ENCODE peak calls at places on chromosomes 3 and 15, in five cellular contexts. Z, Q, Y, H and K are unnamed samples. For H3K36me3, the result is how much of the 10 kb centered on the place peaks cover.

GRCh38 chr3:12719541-12719940 is 39.5 kb downstream of the TMEM40 start:
- DNase-seq in Z (no peak), Q (no peak), Y (no peak), H (no peak), K (no peak)

GRCh38 chr3:139520028-139520737 is 19.4 kb downstream of the RBP1 start:
- DNase-seq in Z (no peak), Q (peak), Y (peak), H (no peak), K (no peak)

GRCh38 chr3:71225951-71226564 is 357.5 kb downstream of the FOXP1 start:
- DNase-seq in Z (no peak), Q (no peak), Y (no peak), H (no peak), K (no peak)

GRCh38 chr3:9770276-9770812 is 597 bp upstream of the CAMK1 start:
- DNase-seq in Z (peak), Q (no peak), Y (no peak), H (peak), K (peak)

GRCh38 chr3:119173325-119173724 is at the start of gene UPK1B:
- DNase-seq in Z (no peak), Q (no peak), Y (no peak), H (no peak), K (no peak)

GRCh38 chr15:70827721-70828120 is 26.2 kb downstream of the LARP6 start:
- DNase-seq in Z (no peak), Q (no peak), Y (no peak), H (no peak), K (no peak)

GRCh38 chr3:27312044-27312668 is 57.0 kb downstream of the NEK10 start:
- DNase-seq in Z (no peak), Q (peak), Y (peak), H (no peak), K (no peak)

GRCh38 chr15:98751767-98752166 is 103.4 kb downstream of the IGF1R start:
- DNase-seq in Z (no peak), Q (no peak), Y (no peak), H (no peak), K (no peak)

GRCh38 chr3:65170357-65171090 is 482.7 kb upstream of the ADAMTS9 start:
- DNase-seq in Z (peak), Q (peak), Y (peak), H (peak), K (peak)

GRCh38 chr15:71889947-71890346 is 79.6 kb downstream of the NR2E3 start:
- DNase-seq in Z (no peak), Q (no peak), Y (no peak), H (no peak), K (no peak)

GRCh38 chr15:34721802-34722795 is 32.7 kb downstream of the GJD2 start:
- DNase-seq in Z (peak), Q (peak), Y (peak), H (no peak), K (no peak)

GRCh38 chr3:108296239-108296638 is at the start of gene HHLA2:
- DNase-seq in Z (no peak), Q (peak), Y (no peak), H (no peak), K (no peak)

GRCh38 chr3:108239082-108239481 is 16.9 kb upstream of the IFT57 start:
- DNase-seq in Z (no peak), Q (no peak), Y (no peak), H (no peak), K (no peak)

GRCh38 chr3:53939081-53939582 is 47.5 kb upstream of the SELENOK start:
- DNase-seq in Z (no peak), Q (no peak), Y (no peak), H (no peak), K (no peak)

GRCh38 chr3:149638401-149639092 is 19.3 kb downstream of the WWTR1 start:
- DNase-seq in Z (no peak), Q (peak), Y (no peak), H (no peak), K (no peak)

GRCh38 chr3:43218156-43218555 is 68.2 kb upstream of the SNRK start:
- DNase-seq in Z (no peak), Q (no peak), Y (no peak), H (no peak), K (no peak)

GRCh38 chr3:4719011-4719649 is 226.0 kb downstream of the ITPR1 start:
- DNase-seq in Z (no peak), Q (no peak), Y (no peak), H (no peak), K (no peak)

GRCh38 chr3:159776779-159777178 is 211.9 kb upstream of the IL12A start:
- DNase-seq in Z (no peak), Q (no peak), Y (no peak), H (no peak), K (no peak)

GRCh38 chr15:67783303-67783702 is 42.0 kb upstream of the SKOR1 start:
- DNase-seq in Z (no peak), Q (no peak), Y (no peak), H (no peak), K (no peak)

GRCh38 chr3:79086514-79086913 is 681.3 kb downstream of the ROBO1 start:
- DNase-seq in Z (peak), Q (peak), Y (peak), H (peak), K (no peak)

GRCh38 chr15:62850791-62851291 is 191.7 kb upstream of the TPM1 start:
- DNase-seq in Z (no peak), Q (peak), Y (peak), H (no peak), K (no peak)

GRCh38 chr3:135987647-135988046 is 22.1 kb downstream of the PPP2R3A start:
- DNase-seq in Z (no peak), Q (no peak), Y (no peak), H (no peak), K (no peak)

GRCh38 chr3:152466784-152467183 is 198.1 kb downstream of the MBNL1 start:
- DNase-seq in Z (no peak), Q (no peak), Y (peak), H (no peak), K (no peak)

GRCh38 chr15:40782609-40783227 is 12.9 kb downstream of the C15orf62 start:
- DNase-seq in Z (peak), Q (peak), Y (no peak), H (no peak), K (peak)

GRCh38 chr15:63971427-63971805 is 74.9 kb downstream of the DAPK2 start:
- DNase-seq in Z (no peak), Q (no peak), Y (no peak), H (no peak), K (no peak)

GRCh38 chr3:178310833-178311380 is 225.3 kb upstream of the KCNMB2 start:
- DNase-seq in Z (no peak), Q (no peak), Y (no peak), H (no peak), K (no peak)

GRCh38 chr15:26864664-26865191 is 2.1 kb upstream of the GABRA5 start:
- DNase-seq in Z (no peak), Q (peak), Y (peak), H (no peak), K (no peak)

GRCh38 chr15:70466895-70467529 is 296.3 kb downstream of the UACA start:
- DNase-seq in Z (peak), Q (peak), Y (peak), H (peak), K (no peak)

GRCh38 chr15:78059110-78059839 is 18.2 kb downstream of the TBC1D2B start:
- DNase-seq in Z (no peak), Q (no peak), Y (no peak), H (no peak), K (no peak)

GRCh38 chr3:47527952-47528718 is 14.6 kb upstream of the ELP6 start:
- DNase-seq in Z (no peak), Q (peak), Y (no peak), H (no peak), K (no peak)

GRCh38 chr3:24598691-24599090 is 104.0 kb upstream of the THRB start:
- DNase-seq in Z (no peak), Q (peak), Y (peak), H (no peak), K (no peak)

GRCh38 chr15:87863152-87863551 is 393.4 kb downstream of the NTRK3 start:
- DNase-seq in Z (no peak), Q (no peak), Y (no peak), H (no peak), K (no peak)

GRCh38 chr3:27025718-27026117 is 343.5 kb downstream of the NEK10 start:
- DNase-seq in Z (no peak), Q (no peak), Y (no peak), H (no peak), K (no peak)

GRCh38 chr3:128226794-128227399 is 73.6 kb downstream of the EEFSEC start:
- DNase-seq in Z (no peak), Q (peak), Y (peak), H (no peak), K (no peak)

GRCh38 chr15:65028921-65029735 is at the start of gene MTFMT:
- DNase-seq in Z (peak), Q (peak), Y (peak), H (peak), K (peak)

GRCh38 chr3:23004971-23005370 is 198.2 kb upstream of the UBE2E2 start:
- DNase-seq in Z (no peak), Q (peak), Y (peak), H (no peak), K (no peak)

GRCh38 chr3:69762790-69763229 is 23.5 kb downstream of the MITF start:
- DNase-seq in Z (no peak), Q (no peak), Y (no peak), H (no peak), K (no peak)

GRCh38 chr15:52144656-52145055 is 32.1 kb upstream of the BCL2L10 start:
- DNase-seq in Z (no peak), Q (peak), Y (peak), H (no peak), K (no peak)

GRCh38 chr15:69480932-69481331 is 28.3 kb downstream of the RPLP1 start:
- DNase-seq in Z (no peak), Q (no peak), Y (no peak), H (no peak), K (no peak)

GRCh38 chr15:58903232-58903631 is 30.2 kb downstream of the SLTM start:
- DNase-seq in Z (no peak), Q (no peak), Y (peak), H (no peak), K (no peak)

GRCh38 chr15:58898150-58898680 is 35.3 kb downstream of the SLTM start:
- DNase-seq in Z (no peak), Q (no peak), Y (no peak), H (no peak), K (no peak)

GRCh38 chr15:58900628-58901027 is 32.9 kb downstream of the SLTM start:
- DNase-seq in Z (no peak), Q (no peak), Y (no peak), H (no peak), K (no peak)
- H3K36me3 ChIP-seq in Z (half or more), Q (under half), Y (under half), H (under half), K (under half)

DNA sequence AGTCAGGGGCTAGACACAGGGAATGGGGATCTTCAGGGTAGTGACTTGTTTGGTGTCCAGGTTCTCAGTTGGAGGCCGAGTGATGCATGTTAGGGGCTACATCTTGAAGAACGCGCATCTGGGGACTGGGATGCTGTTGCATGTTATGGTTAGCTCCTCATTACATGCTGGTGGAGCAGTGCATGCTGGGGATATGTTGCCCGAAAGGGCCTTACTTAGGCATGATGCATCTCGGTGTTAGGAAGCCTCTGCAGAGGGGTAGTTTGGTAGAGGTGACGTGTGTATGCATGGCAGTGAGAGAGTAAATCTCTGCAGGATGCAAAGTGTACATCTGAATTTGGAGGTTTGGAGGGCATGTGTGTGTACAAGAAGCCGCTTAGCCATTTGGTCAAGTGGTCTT is 2.4 kb downstream of the EIF4G1 start:
- DNase-seq in Z (no peak), Q (no peak), Y (no peak), H (no peak), K (no peak)
- H3K36me3 ChIP-seq in Z (under half), Q (under half), Y (under half), H (under half), K (under half)

GRCh38 chr15:43382310-43382709 is 11.4 kb downstream of the TUBGCP4 start:
- DNase-seq in Z (no peak), Q (no peak), Y (no peak), H (no peak), K (no peak)

GRCh38 chr15:43383070-43383469 is 12.2 kb downstream of the TUBGCP4 start:
- DNase-seq in Z (no peak), Q (no peak), Y (no peak), H (no peak), K (no peak)
- H3K36me3 ChIP-seq in Z (half or more), Q (under half), Y (under half), H (under half), K (under half)

DNA sequence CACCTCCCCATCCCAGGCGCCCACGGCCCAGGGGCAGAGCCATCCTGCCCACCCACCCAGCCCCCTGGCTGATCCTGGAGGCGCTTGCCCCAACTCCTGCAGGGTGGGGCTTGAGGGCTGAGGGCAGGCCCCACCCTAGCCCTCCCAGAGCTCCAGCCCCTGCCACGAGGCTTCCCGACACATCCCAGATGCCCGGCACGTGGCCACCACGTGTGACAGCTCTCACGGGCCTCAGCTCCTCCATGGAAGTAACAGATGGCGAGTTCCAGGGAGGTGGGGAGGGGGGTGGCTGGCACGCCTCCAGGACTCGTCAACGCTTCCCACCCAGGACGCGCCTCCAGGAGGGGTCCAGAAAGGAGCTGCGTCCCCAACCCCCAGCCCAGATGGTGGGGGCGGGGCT is 29.1 kb downstream of the PLXND1 start:
- DNase-seq in Z (peak), Q (no peak), Y (no peak), H (no peak), K (peak)
- H3K36me3 ChIP-seq in Z (half or more), Q (under half), Y (half or more), H (under half), K (under half)

GRCh38 chr3:142560118-142560517 is 18.4 kb downstream of the ATR start:
- DNase-seq in Z (no peak), Q (no peak), Y (no peak), H (no peak), K (no peak)
- H3K36me3 ChIP-seq in Z (half or more), Q (under half), Y (under half), H (under half), K (under half)

GRCh38 chr3:183494341-183494740 is 61.2 kb downstream of the KLHL6 start:
- DNase-seq in Z (no peak), Q (no peak), Y (no peak), H (no peak), K (no peak)
- H3K36me3 ChIP-seq in Z (under half), Q (under half), Y (under half), H (under half), K (under half)

DNA sequence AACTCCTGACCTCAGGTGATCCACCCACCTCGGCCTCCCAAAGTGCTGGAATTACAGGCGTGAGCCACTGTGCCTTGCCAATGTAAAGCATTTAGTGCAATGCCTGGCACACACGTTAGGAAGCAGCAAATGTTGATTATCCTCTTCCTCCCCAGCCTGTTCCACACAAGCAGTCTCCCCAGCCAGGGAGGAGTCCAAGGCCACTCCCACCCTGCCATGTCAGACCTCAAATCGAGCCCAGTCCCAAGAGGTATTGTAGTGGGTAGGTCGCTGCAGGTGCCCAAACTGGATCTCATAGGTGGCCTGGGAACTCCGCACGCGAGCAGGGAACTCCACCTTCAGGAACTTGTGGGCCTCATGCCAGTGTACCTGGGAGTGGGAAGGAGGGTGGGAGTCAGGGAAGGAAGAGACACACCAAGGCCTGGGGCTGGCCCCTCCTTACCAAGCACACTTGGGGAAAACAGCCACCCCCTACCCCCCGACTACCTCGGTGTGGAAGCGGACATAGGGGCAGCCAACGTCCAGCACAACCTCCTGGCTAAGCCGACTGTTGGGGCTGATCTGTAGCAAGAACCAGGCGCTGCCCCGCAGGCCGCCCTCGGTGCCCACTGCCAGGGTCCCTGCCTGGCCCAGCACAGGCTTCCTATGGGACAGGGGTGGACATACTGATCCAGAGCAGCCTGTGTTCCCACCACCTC is 10.3 kb downstream of the MAN2C1 start:
- DNase-seq in Z (no peak), Q (no peak), Y (no peak), H (no peak), K (no peak)
- H3K36me3 ChIP-seq in Z (half or more), Q (under half), Y (under half), H (under half), K (under half)

DNA sequence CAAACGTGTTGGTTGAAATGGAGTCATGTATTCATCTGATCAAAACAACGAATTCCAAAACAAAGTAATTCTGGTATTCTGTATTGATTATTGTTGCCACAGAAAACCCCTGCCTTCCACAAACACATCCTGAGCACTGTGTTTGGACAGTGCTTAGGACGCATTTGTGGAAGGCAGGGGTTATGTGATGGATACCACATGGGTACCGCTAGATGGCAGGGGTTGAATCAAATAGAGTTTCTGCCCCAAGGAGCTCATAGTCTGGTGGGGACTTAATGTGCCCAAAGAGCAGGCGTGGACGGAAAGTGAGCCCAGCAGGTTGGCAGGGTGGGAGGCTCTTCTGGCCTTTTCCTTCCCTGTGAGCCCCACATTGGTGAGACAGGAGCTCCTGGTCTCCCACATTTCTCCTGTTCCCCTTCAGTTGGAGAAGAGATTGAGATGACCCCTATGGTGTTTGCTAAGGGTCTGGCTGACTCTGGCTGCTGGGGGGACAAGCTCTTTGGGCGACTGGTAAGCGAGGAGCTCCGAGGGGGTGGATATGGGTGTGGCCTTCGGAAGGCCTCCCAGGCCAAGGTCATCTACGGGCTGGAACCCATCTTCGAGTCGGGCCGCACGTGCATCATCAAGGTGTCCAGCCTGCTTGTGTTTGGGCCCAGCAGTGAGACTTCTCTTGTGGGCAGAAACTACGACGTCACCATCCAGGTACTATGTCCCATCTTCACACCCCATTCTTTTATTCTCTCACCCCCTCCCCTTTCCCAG is 22.1 kb upstream of the SLC28A1 start:
- DNase-seq in Z (no peak), Q (no peak), Y (no peak), H (no peak), K (no peak)
- H3K36me3 ChIP-seq in Z (half or more), Q (under half), Y (under half), H (under half), K (under half)

GRCh38 chr3:49747792-49748480 is 24.2 kb upstream of the GMPPB start:
- DNase-seq in Z (no peak), Q (peak), Y (peak), H (no peak), K (no peak)
- H3K36me3 ChIP-seq in Z (under half), Q (under half), Y (under half), H (under half), K (under half)